ENCODE peak calls at places on chromosomes 7 and 10, in five cellular contexts. R, K, B, V and A are unnamed samples. For H3K4me1, the result is how much of the 10 kb centered on the place peaks cover.

GRCh38 chr7:151299530-151299929 is 42.1 kb upstream of the NUB1 start:
- DNase-seq in B (no peak), V (no peak), R (no peak), K (no peak), A (no peak)

GRCh38 chr7:97697396-97697795 is 34.5 kb upstream of the TAC1 start:
- DNase-seq in K (no peak), V (peak), R (no peak), B (no peak), A (no peak)

GRCh38 chr10:82190432-82191260 is 315.7 kb downstream of the NRG3 start:
- DNase-seq in V (no peak), R (no peak), K (no peak), B (no peak), A (peak)

GRCh38 chr7:142785841-142786250 is 15.1 kb downstream of the PRSS2 start:
- DNase-seq in B (no peak), R (no peak), K (peak), V (no peak), A (no peak)

GRCh38 chr7:1697499-1698125 is 27.5 kb downstream of the ELFN1 start:
- DNase-seq in R (no peak), B (no peak), V (no peak), K (no peak), A (no peak)

GRCh38 chr7:26439502-26440252 is 148.0 kb downstream of the SNX10 start:
- DNase-seq in B (no peak), K (no peak), R (no peak), V (no peak), A (no peak)

GRCh38 chr10:78437407-78437768 is 403.7 kb downstream of the RPS24 start:
- DNase-seq in V (no peak), R (no peak), B (no peak), K (no peak), A (no peak)

GRCh38 chr7:47441796-47442744 is 139.8 kb downstream of the TNS3 start:
- DNase-seq in B (no peak), R (no peak), V (no peak), K (no peak), A (no peak)

GRCh38 chr7:13055732-13056369 is 368.4 kb downstream of the ARL4A start:
- DNase-seq in B (no peak), V (no peak), R (no peak), K (no peak), A (no peak)

GRCh38 chr7:13981070-13981469 is 8.4 kb downstream of the ETV1 start:
- DNase-seq in K (no peak), V (no peak), R (peak), B (peak), A (peak)

GRCh38 chr7:27933691-27934565 is 194.0 kb downstream of the TAX1BP1 start:
- DNase-seq in V (no peak), B (no peak), K (no peak), R (no peak), A (no peak)

GRCh38 chr10:116743266-116744064 is 1.1 kb upstream of the HSPA12A start:
- DNase-seq in K (no peak), V (no peak), R (no peak), B (no peak), A (no peak)
- H3K4me3 ChIP-seq in K (no peak), V (peak), R (no peak), B (peak), A (peak)

DNA sequence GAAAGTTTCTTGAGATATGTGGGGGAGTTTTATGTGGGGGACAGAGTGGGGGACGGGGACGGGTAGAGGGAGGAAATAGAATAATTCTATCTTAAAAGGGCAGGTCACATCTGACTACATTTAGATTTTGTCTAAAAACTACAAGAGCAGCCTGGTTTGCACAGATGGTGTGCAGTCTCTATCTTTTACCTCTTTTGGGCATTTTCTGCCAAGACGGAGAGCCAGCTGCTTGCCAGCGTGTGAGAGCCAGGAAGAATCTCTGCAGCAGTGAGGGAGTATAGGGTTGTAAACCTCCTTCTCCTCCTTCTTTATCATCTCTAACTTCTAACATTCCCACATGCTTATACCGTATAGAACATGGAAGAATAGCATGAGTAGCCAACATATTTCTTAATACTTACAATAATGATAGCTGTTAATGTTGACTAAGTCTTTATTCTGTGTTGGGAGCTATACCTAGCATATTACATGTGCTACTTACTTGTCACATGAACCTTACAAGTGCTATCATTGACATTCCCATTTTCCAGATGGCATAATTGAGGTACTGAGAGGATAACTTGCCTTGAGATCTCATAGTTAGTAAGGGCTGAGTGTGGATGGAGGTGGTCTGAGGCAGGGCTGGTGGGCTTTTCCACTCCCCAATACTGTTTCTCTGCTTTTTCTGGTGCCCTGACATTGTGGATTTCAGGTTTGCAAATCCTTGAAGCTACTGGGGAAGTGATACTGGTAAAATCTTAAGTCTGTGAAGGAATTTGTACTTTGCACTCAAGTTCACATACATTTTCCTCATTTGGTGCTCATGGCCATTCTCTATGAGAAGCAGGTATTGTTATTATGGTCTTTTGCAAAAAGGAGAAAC is 1.1 kb downstream of the ENTPD1 start:
- DNase-seq in R (no peak), B (no peak), K (no peak), V (no peak), A (no peak)
- H3K4me1 ChIP-seq in R (under half), B (under half), K (under half), V (under half), A (under half)

GRCh38 chr7:44063547-44063893 is 1.8 kb downstream of the PGAM2 start:
- DNase-seq in B (peak), K (no peak), V (no peak), R (no peak), A (no peak)

GRCh38 chr7:44061645-44062179 is 3.7 kb downstream of the PGAM2 start:
- DNase-seq in R (no peak), V (no peak), B (no peak), K (no peak), A (no peak)

GRCh38 chr7:44063894-44064651 is 1.3 kb downstream of the PGAM2 start:
- DNase-seq in B (no peak), K (no peak), R (no peak), V (no peak), A (no peak)

GRCh38 chr7:44062180-44062902 is 3.0 kb downstream of the PGAM2 start:
- DNase-seq in R (no peak), B (no peak), V (no peak), K (no peak), A (no peak)

DNA sequence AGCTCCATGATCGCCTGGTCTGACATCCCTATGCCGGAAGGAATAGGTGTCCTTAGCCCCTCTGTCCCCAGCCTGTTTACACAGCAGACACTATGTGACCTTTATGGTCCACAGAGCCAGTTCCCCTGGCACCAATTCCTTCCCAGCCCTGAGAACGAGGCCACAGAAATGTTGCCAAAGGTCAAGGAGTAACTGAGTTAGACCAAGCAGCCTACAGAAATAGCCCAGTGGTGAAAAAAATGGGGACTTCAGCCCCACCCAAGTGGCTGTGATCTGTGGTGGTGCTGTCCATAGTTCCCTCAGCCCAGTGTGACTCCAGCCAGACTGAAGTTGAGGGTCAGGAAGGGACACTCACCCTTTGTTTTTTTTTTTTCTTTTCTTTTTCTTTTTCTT is 2.5 kb downstream of the PGAM2 start:
- DNase-seq in V (no peak), K (no peak), R (no peak), B (no peak), A (no peak)
- H3K27ac ChIP-seq in V (no peak), K (no peak), R (no peak), B (peak), A (no peak)

GRCh38 chr10:125721035-125721434 is 1.5 kb downstream of the EDRF1 start:
- DNase-seq in B (no peak), R (no peak), K (no peak), V (no peak), A (no peak)
- H3K4me3 ChIP-seq in B (peak), R (no peak), K (no peak), V (peak), A (no peak)

DNA sequence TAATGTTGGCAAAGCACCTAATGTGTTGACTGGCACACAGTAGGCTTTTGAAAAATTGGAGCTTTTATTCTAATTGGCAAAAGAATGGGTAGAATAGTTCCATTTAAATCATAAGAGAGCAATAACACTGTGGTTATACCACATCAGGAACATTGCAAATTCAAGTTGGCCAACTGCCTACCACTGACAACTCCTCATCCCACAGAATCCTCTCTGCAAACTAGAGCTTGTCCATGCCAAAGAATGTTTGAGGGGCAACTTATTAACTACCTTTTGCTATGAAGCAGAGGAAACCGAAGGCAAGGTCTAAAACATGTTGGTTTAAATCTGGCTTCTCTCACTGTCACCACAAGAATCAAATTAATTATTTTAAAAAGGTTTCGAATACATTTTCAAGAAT is 36.0 kb downstream of the RHOBTB1 start:
- DNase-seq in R (no peak), V (no peak), B (no peak), K (no peak), A (no peak)
- H3K4me1 ChIP-seq in R (under half), V (under half), B (under half), K (under half), A (under half)